ENCODE peak calls at places on chromosomes 1 and 21, in four cellular contexts. X, O, L and V are unnamed samples.

GRCh38 chr1:191839891-191840290 is 318.4 kb upstream of the RGS18 start:
- DNase-seq in X (no peak), O (peak), L (no peak), V (no peak)

GRCh38 chr1:232826318-232826717 is 21.1 kb downstream of the MAP10 start:
- DNase-seq in L (no peak), X (no peak), O (no peak), V (no peak)

GRCh38 chr1:241125297-241125696 is 231.7 kb downstream of the RGS7 start:
- DNase-seq in X (no peak), O (no peak), L (no peak), V (no peak)

GRCh38 chr1:20848162-20848561 is 61.1 kb upstream of the HP1BP3 start:
- DNase-seq in L (no peak), O (no peak), X (no peak), V (peak)

GRCh38 chr1:229118662-229119061 is 152.2 kb upstream of the RAB4A start:
- DNase-seq in X (no peak), L (no peak), O (no peak), V (no peak)

GRCh38 chr1:61397495-61397894 is 315.1 kb downstream of the NFIA start:
- DNase-seq in O (no peak), L (no peak), X (no peak), V (no peak)

GRCh38 chr1:110765640-110766335 is 91.0 kb upstream of the KCNA3 start:
- DNase-seq in O (peak), X (no peak), L (peak), V (peak)

GRCh38 chr1:229310833-229311232 is 32.0 kb downstream of the CCSAP start:
- DNase-seq in O (no peak), L (no peak), X (no peak), V (no peak)

GRCh38 chr1:72936942-72937341 is 654.6 kb upstream of the NEGR1 start:
- DNase-seq in L (no peak), X (no peak), O (no peak), V (no peak)

GRCh38 chr1:183882328-183883167 is 77.6 kb downstream of the RGL1 start:
- DNase-seq in X (no peak), O (no peak), L (no peak), V (no peak)

GRCh38 chr1:201125019-201125418 is 2.0 kb downstream of the ASCL5 start:
- DNase-seq in O (no peak), L (no peak), X (no peak), V (no peak)

GRCh38 chr1:201310986-201311355 is 27.7 kb downstream of the PKP1 start:
- DNase-seq in X (no peak), L (no peak), O (no peak), V (peak)

GRCh38 chr1:190277116-190277515 is 200.5 kb downstream of the BRINP3 start:
- DNase-seq in X (no peak), O (no peak), L (no peak), V (no peak)

GRCh38 chr1:35555212-35555584 is 2.0 kb downstream of the KIAA0319L start:
- DNase-seq in L (no peak), X (no peak), O (no peak), V (no peak)

GRCh38 chr1:81824759-81825158 is 24.0 kb downstream of the ADGRL2 start:
- DNase-seq in X (no peak), O (no peak), L (no peak), V (no peak)

GRCh38 chr1:2586154-2587070 is at the start of gene PRXL2B:
- DNase-seq in L (peak), O (peak), X (peak), V (peak)

GRCh38 chr1:68120136-68120791 is 69.8 kb upstream of the DIRAS3 start:
- DNase-seq in X (peak), O (peak), L (peak), V (peak)

GRCh38 chr1:112304612-112305011 is 91.4 kb upstream of the CTTNBP2NL start:
- DNase-seq in L (no peak), X (no peak), O (no peak), V (no peak)

GRCh38 chr1:80565416-80565815 is 1235.3 kb upstream of the ADGRL2 start:
- DNase-seq in L (no peak), O (no peak), X (no peak), V (no peak)

GRCh38 chr1:39104158-39105060 is 78.3 kb downstream of the NDUFS5 start:
- DNase-seq in L (no peak), O (no peak), X (peak), V (no peak)
- TF ChIP-seq NR3C1 in L (no peak), O (no peak), X (no peak), V (no peak)

DNA sequence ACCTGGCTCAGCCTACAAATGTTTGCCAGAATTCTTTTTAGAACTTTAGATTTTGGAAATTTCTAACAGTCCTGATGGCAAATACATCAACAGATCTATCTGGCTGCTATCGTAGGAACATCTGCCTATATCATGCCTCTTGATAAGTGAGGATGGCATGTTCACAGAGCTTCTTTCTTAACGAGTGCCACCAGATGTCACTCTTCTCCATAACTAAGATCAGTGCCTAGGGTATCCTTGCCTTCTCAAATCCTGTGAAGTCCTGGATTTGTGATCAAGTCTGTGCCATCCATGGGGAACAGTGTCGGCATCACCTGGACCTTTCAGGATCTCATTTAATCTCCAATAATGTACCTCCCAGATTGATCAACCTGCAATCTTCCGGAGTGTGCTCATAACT is 36.5 kb upstream of the CD5L start:
- DNase-seq in L (peak), X (no peak), O (peak), V (peak)
- TF ChIP-seq CTCF in L (peak), X (peak), O (peak), V (peak)

GRCh38 chr1:119361611-119362010 is 7.0 kb upstream of the HAO2 start:
- DNase-seq in X (no peak), O (no peak), L (no peak), V (no peak)

GRCh38 chr1:119359730-119360129 is 8.9 kb upstream of the HAO2 start:
- DNase-seq in L (no peak), X (no peak), O (no peak), V (no peak)

GRCh38 chr1:119363162-119363561 is 5.4 kb upstream of the HAO2 start:
- DNase-seq in O (no peak), L (no peak), X (no peak), V (no peak)

GRCh38 chr1:119361205-119361604 is 7.4 kb upstream of the HAO2 start:
- DNase-seq in L (no peak), X (no peak), O (peak), V (no peak)

DNA sequence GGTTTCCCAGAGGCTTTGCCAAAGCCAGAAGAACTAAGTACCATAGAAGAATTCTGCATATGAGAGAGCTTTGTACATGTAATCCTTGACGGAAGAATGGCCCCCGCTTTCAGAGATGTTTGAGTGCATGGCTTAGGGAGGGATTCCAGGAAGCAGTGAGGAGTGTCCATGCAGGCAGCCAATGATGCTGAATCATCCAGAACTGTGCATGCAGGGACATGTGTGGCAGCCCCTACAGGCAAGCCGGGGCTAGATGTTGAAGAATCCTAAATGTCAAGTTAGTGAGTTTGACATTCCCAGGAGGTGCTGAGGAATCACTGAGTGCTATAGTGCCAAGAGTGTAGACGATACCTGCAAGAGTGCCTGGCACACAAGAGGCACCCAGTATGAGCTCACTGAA is 9.9 kb upstream of the HAO2 start:
- DNase-seq in L (no peak), O (no peak), X (no peak), V (no peak)
- TF ChIP-seq NR3C1 in L (no peak), O (no peak), X (no peak), V (no peak)

GRCh38 chr1:12052997-12053686 is 10.0 kb upstream of the TNFRSF8 start:
- DNase-seq in X (no peak), L (no peak), O (no peak), V (no peak)
- TF ChIP-seq CTCF in X (no peak), L (peak), O (no peak), V (no peak)

GRCh38 chr1:13699510-13699909 is 478 bp upstream of the PRDM2 start:
- DNase-seq in O (no peak), L (no peak), X (no peak), V (no peak)
- TF ChIP-seq NR3C1 in O (no peak), L (no peak), X (no peak), V (no peak)

DNA sequence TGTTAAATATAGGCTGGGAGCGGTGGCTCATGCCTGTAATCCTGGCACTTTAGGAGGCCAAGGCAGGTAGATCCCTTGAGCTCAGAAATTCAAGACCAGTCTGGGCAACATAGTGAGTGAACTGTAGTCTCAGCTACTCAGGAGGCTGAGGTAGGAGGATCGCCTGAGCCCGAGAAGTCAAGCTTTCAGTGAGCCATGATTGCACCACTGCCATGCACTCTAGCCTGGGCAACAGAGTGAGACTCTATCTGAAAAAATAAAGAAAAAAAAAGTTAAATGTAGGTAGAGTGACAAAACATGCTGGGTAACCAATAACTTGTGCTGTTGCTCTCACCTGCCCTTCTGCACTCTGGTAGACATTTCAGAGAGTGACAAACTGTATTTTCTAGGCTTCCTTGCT is 25.0 kb upstream of the SRSF10 start:
- DNase-seq in O (no peak), X (no peak), L (no peak), V (no peak)
- TF ChIP-seq CTCF in O (no peak), X (no peak), L (no peak), V (no peak)

DNA sequence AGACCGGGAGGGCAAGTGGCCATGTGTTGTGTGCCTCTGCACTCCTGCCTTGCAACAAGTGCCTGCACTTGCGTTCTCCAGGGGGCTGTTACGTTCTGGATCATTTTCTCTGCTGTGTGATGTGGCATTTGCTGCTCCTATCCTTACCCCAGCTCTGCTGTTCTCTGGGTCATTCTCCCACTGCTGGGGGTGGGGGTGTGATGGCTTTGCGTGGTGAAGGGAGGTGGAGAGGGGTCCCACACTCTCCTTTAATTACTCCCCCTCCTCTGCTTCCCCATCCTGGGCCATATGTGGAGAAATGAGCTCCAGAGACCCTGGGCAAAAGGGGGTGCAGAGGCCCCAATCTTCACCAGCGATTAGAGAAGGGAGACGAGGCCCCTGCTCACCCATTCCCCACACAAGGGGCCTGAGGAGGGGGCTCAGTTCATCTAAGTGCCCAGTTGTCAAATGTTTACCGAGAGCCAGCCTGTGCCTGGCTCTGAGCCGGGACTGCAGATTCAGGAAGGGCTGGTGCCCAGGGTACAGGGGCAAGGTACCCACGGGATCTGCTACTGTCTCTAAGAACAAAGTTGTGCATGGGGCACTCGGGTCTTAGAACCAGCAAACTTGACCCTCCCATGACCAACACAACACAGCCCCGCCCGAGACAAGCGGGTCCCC is 355.4 kb downstream of the PTPRU start:
- DNase-seq in L (no peak), X (no peak), O (no peak), V (no peak)
- TF ChIP-seq NR3C1 in L (no peak), X (no peak), O (no peak), V (no peak)

DNA sequence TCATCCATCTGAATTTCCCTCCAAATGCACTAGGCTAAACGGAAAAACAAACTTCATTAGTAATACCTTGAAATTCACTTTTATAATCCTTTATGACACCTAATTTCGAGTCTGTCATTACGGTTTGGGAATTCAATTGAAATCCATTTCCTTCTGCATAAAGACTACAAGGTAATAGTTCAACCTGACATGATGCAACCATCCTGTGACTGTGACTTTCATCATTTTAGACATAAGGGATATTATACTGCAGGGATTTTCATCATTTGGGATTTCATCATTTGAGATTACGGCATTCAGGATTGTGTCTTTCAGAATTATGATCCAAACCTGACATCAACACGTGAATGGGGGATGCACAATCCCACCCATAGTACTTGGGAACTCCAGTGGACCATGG is 308.3 kb downstream of the LTN1 start:
- DNase-seq in L (no peak), O (no peak), X (no peak), V (no peak)
- TF ChIP-seq CTCF in L (no peak), O (no peak), X (no peak), V (no peak)

GRCh38 chr21:14480601-14481000 is 65.5 kb downstream of the SAMSN1 start:
- DNase-seq in O (no peak), X (no peak), L (no peak), V (no peak)

GRCh38 chr21:14479387-14479786 is 66.7 kb downstream of the SAMSN1 start:
- DNase-seq in O (no peak), L (no peak), X (no peak), V (no peak)

GRCh38 chr21:14486869-14487268 is 59.2 kb downstream of the SAMSN1 start:
- DNase-seq in X (no peak), O (no peak), L (no peak), V (no peak)

GRCh38 chr21:14484188-14485009 is 61.7 kb downstream of the SAMSN1 start:
- DNase-seq in O (no peak), X (no peak), L (no peak), V (no peak)

GRCh38 chr21:14482165-14482564 is 64.0 kb downstream of the SAMSN1 start:
- DNase-seq in X (no peak), L (no peak), O (no peak), V (no peak)
- TF ChIP-seq NR3C1 in X (no peak), L (no peak), O (no peak), V (no peak)